ENCODE peak calls at places on chromosomes 7 and 10, in six cellular contexts. One of them, this sample, is unnamed.

GRCh38 chr10:61836888-61837747 is 64.4 kb upstream of the ARID5B start:
- DNase-seq in NAMALWA: no peak
- DNase-seq in neural progenitor cell: no peak
- DNase-seq in stromal cell of bone marrow: peak; percentile 19
- DNase-seq in activated T-cell treated with anti-CD3 and anti-CD28 coated beads for 1 hour: no peak
- DNase-seq in CD4-positive, CD25-positive, alpha-beta regulatory T cell: no peak
- DNase-seq in this sample: no peak

GRCh38 chr7:76260171-76260703 is 42.2 kb upstream of the HSPB1 start:
- DNase-seq in NAMALWA: peak; percentile 85
- DNase-seq in neural progenitor cell: peak; percentile 97
- DNase-seq in stromal cell of bone marrow: no peak
- DNase-seq in activated T-cell treated with anti-CD3 and anti-CD28 coated beads for 1 hour: peak; percentile 37
- DNase-seq in CD4-positive, CD25-positive, alpha-beta regulatory T cell: peak; percentile 56
- DNase-seq in this sample: no peak

GRCh38 chr10:29163746-29164145 is 125.1 kb upstream of the LYZL1 start:
- DNase-seq in NAMALWA: no peak
- DNase-seq in neural progenitor cell: no peak
- DNase-seq in stromal cell of bone marrow: no peak
- DNase-seq in activated T-cell treated with anti-CD3 and anti-CD28 coated beads for 1 hour: no peak
- DNase-seq in CD4-positive, CD25-positive, alpha-beta regulatory T cell: no peak
- DNase-seq in this sample: no peak

GRCh38 chr10:71765907-71766716 is 7.2 kb downstream of the VSIR start:
- DNase-seq in NAMALWA: no peak
- DNase-seq in neural progenitor cell: no peak
- DNase-seq in stromal cell of bone marrow: no peak
- DNase-seq in activated T-cell treated with anti-CD3 and anti-CD28 coated beads for 1 hour: no peak
- DNase-seq in CD4-positive, CD25-positive, alpha-beta regulatory T cell: no peak
- DNase-seq in this sample: no peak

GRCh38 chr7:12703881-12704280 is 16.4 kb downstream of the ARL4A start:
- DNase-seq in NAMALWA: no peak
- DNase-seq in neural progenitor cell: no peak
- DNase-seq in stromal cell of bone marrow: peak; percentile 62
- DNase-seq in activated T-cell treated with anti-CD3 and anti-CD28 coated beads for 1 hour: no peak
- DNase-seq in CD4-positive, CD25-positive, alpha-beta regulatory T cell: no peak
- DNase-seq in this sample: no peak

GRCh38 chr7:5615190-5616070 is 166.0 kb downstream of the RNF216 start:
- DNase-seq in NAMALWA: no peak
- DNase-seq in neural progenitor cell: no peak
- DNase-seq in stromal cell of bone marrow: no peak
- DNase-seq in activated T-cell treated with anti-CD3 and anti-CD28 coated beads for 1 hour: no peak
- DNase-seq in CD4-positive, CD25-positive, alpha-beta regulatory T cell: no peak
- DNase-seq in this sample: no peak

GRCh38 chr10:13953371-13953770 is 366.6 kb downstream of the PRPF18 start:
- DNase-seq in NAMALWA: no peak
- DNase-seq in neural progenitor cell: no peak
- DNase-seq in stromal cell of bone marrow: no peak
- DNase-seq in activated T-cell treated with anti-CD3 and anti-CD28 coated beads for 1 hour: no peak
- DNase-seq in CD4-positive, CD25-positive, alpha-beta regulatory T cell: no peak
- DNase-seq in this sample: no peak

GRCh38 chr10:78956391-78956790 is 112.4 kb upstream of the ZMIZ1 start:
- DNase-seq in NAMALWA: no peak
- DNase-seq in neural progenitor cell: no peak
- DNase-seq in stromal cell of bone marrow: no peak
- DNase-seq in activated T-cell treated with anti-CD3 and anti-CD28 coated beads for 1 hour: no peak
- DNase-seq in CD4-positive, CD25-positive, alpha-beta regulatory T cell: no peak
- DNase-seq in this sample: no peak

GRCh38 chr7:27994639-27995038 is 186.0 kb downstream of the JAZF1 start:
- DNase-seq in NAMALWA: no peak
- DNase-seq in neural progenitor cell: no peak
- DNase-seq in stromal cell of bone marrow: no peak
- DNase-seq in activated T-cell treated with anti-CD3 and anti-CD28 coated beads for 1 hour: no peak
- DNase-seq in CD4-positive, CD25-positive, alpha-beta regulatory T cell: no peak
- DNase-seq in this sample: no peak

GRCh38 chr10:74255214-74255613 is 104.2 kb downstream of the ADK start:
- DNase-seq in NAMALWA: no peak
- DNase-seq in neural progenitor cell: no peak
- DNase-seq in stromal cell of bone marrow: no peak
- DNase-seq in activated T-cell treated with anti-CD3 and anti-CD28 coated beads for 1 hour: no peak
- DNase-seq in CD4-positive, CD25-positive, alpha-beta regulatory T cell: no peak
- DNase-seq in this sample: no peak

GRCh38 chr7:154915600-154915999 is 87.3 kb downstream of the PAXIP1 start:
- DNase-seq in NAMALWA: no peak
- DNase-seq in neural progenitor cell: no peak
- DNase-seq in stromal cell of bone marrow: no peak
- DNase-seq in activated T-cell treated with anti-CD3 and anti-CD28 coated beads for 1 hour: no peak
- DNase-seq in CD4-positive, CD25-positive, alpha-beta regulatory T cell: no peak
- DNase-seq in this sample: no peak

GRCh38 chr10:90969947-90970673 is 49.2 kb upstream of the ANKRD1 start:
- DNase-seq in NAMALWA: no peak
- DNase-seq in neural progenitor cell: no peak
- DNase-seq in stromal cell of bone marrow: peak; percentile 45
- DNase-seq in activated T-cell treated with anti-CD3 and anti-CD28 coated beads for 1 hour: no peak
- DNase-seq in CD4-positive, CD25-positive, alpha-beta regulatory T cell: no peak
- DNase-seq in this sample: no peak

GRCh38 chr7:151851160-151851751 is 25.7 kb downstream of the PRKAG2 start:
- DNase-seq in NAMALWA: peak; percentile 23
- DNase-seq in neural progenitor cell: no peak
- DNase-seq in stromal cell of bone marrow: peak; percentile 32
- DNase-seq in activated T-cell treated with anti-CD3 and anti-CD28 coated beads for 1 hour: no peak
- DNase-seq in CD4-positive, CD25-positive, alpha-beta regulatory T cell: no peak
- DNase-seq in this sample: no peak

GRCh38 chr7:50227623-50228618 is 76.6 kb upstream of the IKZF1 start:
- DNase-seq in NAMALWA: no peak
- DNase-seq in neural progenitor cell: no peak
- DNase-seq in stromal cell of bone marrow: no peak
- DNase-seq in activated T-cell treated with anti-CD3 and anti-CD28 coated beads for 1 hour: no peak
- DNase-seq in CD4-positive, CD25-positive, alpha-beta regulatory T cell: no peak
- DNase-seq in this sample: peak; percentile 24

GRCh38 chr10:23053036-23053435 is 42.3 kb upstream of the MSRB2 start:
- DNase-seq in NAMALWA: no peak
- DNase-seq in neural progenitor cell: no peak
- DNase-seq in stromal cell of bone marrow: no peak
- DNase-seq in activated T-cell treated with anti-CD3 and anti-CD28 coated beads for 1 hour: no peak
- DNase-seq in CD4-positive, CD25-positive, alpha-beta regulatory T cell: no peak
- DNase-seq in this sample: no peak

GRCh38 chr10:22633528-22633927 is 80.8 kb downstream of the PIP4K2A start:
- DNase-seq in NAMALWA: no peak
- DNase-seq in neural progenitor cell: no peak
- DNase-seq in stromal cell of bone marrow: no peak
- DNase-seq in activated T-cell treated with anti-CD3 and anti-CD28 coated beads for 1 hour: no peak
- DNase-seq in CD4-positive, CD25-positive, alpha-beta regulatory T cell: no peak
- DNase-seq in this sample: no peak

GRCh38 chr10:17454181-17454800 is at the start of gene ST8SIA6:
- DNase-seq in NAMALWA: no peak
- DNase-seq in neural progenitor cell: peak; percentile 83
- DNase-seq in stromal cell of bone marrow: peak; percentile 17
- DNase-seq in activated T-cell treated with anti-CD3 and anti-CD28 coated beads for 1 hour: peak; percentile 33
- DNase-seq in CD4-positive, CD25-positive, alpha-beta regulatory T cell: peak; percentile 27
- DNase-seq in this sample: no peak

GRCh38 chr10:35217458-35217857 is 90.8 kb downstream of the CREM start:
- DNase-seq in NAMALWA: no peak
- DNase-seq in neural progenitor cell: no peak
- DNase-seq in stromal cell of bone marrow: no peak
- DNase-seq in activated T-cell treated with anti-CD3 and anti-CD28 coated beads for 1 hour: no peak
- DNase-seq in CD4-positive, CD25-positive, alpha-beta regulatory T cell: no peak
- DNase-seq in this sample: no peak

GRCh38 chr7:119931230-119931824 is 341.6 kb upstream of the KCND2 start:
- DNase-seq in NAMALWA: no peak
- DNase-seq in neural progenitor cell: no peak
- DNase-seq in stromal cell of bone marrow: no peak
- DNase-seq in activated T-cell treated with anti-CD3 and anti-CD28 coated beads for 1 hour: no peak
- DNase-seq in CD4-positive, CD25-positive, alpha-beta regulatory T cell: no peak
- DNase-seq in this sample: no peak

GRCh38 chr10:92834981-92835380 is 13.3 kb upstream of the EXOC6 start:
- DNase-seq in NAMALWA: no peak
- DNase-seq in neural progenitor cell: no peak
- DNase-seq in stromal cell of bone marrow: no peak
- DNase-seq in activated T-cell treated with anti-CD3 and anti-CD28 coated beads for 1 hour: no peak
- DNase-seq in CD4-positive, CD25-positive, alpha-beta regulatory T cell: no peak
- DNase-seq in this sample: no peak

GRCh38 chr7:37141742-37142141 is 306.9 kb downstream of the ELMO1 start:
- DNase-seq in NAMALWA: no peak
- DNase-seq in neural progenitor cell: no peak
- DNase-seq in stromal cell of bone marrow: peak; percentile 2
- DNase-seq in activated T-cell treated with anti-CD3 and anti-CD28 coated beads for 1 hour: no peak
- DNase-seq in CD4-positive, CD25-positive, alpha-beta regulatory T cell: no peak
- DNase-seq in this sample: no peak

GRCh38 chr7:73741600-73741999 is 3.0 kb upstream of the ABHD11 start:
- DNase-seq in NAMALWA: peak; percentile 58
- DNase-seq in neural progenitor cell: peak; percentile 52
- DNase-seq in stromal cell of bone marrow: no peak
- DNase-seq in activated T-cell treated with anti-CD3 and anti-CD28 coated beads for 1 hour: no peak
- DNase-seq in CD4-positive, CD25-positive, alpha-beta regulatory T cell: no peak
- DNase-seq in this sample: no peak

This sample was measured in coronary artery.